ENCODE peak calls at places on chromosomes 13 and 19, in eight cellular contexts. One of them, this sample, is unnamed.

GRCh38 chr19:54186351-54186750 is 3.0 kb downstream of the MBOAT7 start:
- DNase-seq in fibroblast of lung: no peak
- DNase-seq in aorta: peak; percentile 35
- DNase-seq in AG04450: no peak
- DNase-seq in tibial nerve: no peak
- DNase-seq in trophoblast cell: no peak
- DNase-seq in SK-N-SH: no peak
- DNase-seq in adrenal gland: no peak
- DNase-seq in this sample: peak; percentile 6

GRCh38 chr19:21812448-21812847 is 23.5 kb downstream of the ZNF43 start:
- DNase-seq in fibroblast of lung: no peak
- DNase-seq in aorta: no peak
- DNase-seq in AG04450: no peak
- DNase-seq in tibial nerve: no peak
- DNase-seq in trophoblast cell: no peak
- DNase-seq in SK-N-SH: no peak
- DNase-seq in adrenal gland: no peak
- DNase-seq in this sample: no peak

GRCh38 chr13:70353096-70353495 is 244.8 kb upstream of the KLHL1 start:
- DNase-seq in fibroblast of lung: no peak
- DNase-seq in aorta: no peak
- DNase-seq in AG04450: no peak
- DNase-seq in tibial nerve: no peak
- DNase-seq in trophoblast cell: no peak
- DNase-seq in SK-N-SH: no peak
- DNase-seq in adrenal gland: no peak
- DNase-seq in this sample: no peak

GRCh38 chr13:111326621-111326965 is 6.2 kb downstream of the TEX29 start:
- DNase-seq in fibroblast of lung: no peak
- DNase-seq in aorta: no peak
- DNase-seq in AG04450: no peak
- DNase-seq in tibial nerve: no peak
- DNase-seq in trophoblast cell: no peak
- DNase-seq in SK-N-SH: no peak
- DNase-seq in adrenal gland: no peak
- DNase-seq in this sample: no peak

GRCh38 chr13:31050486-31051400 is 111.0 kb downstream of the HSPH1 start:
- DNase-seq in fibroblast of lung: no peak
- DNase-seq in aorta: no peak
- DNase-seq in AG04450: no peak
- DNase-seq in tibial nerve: no peak
- DNase-seq in trophoblast cell: no peak
- DNase-seq in SK-N-SH: peak; percentile 38
- DNase-seq in adrenal gland: no peak
- DNase-seq in this sample: no peak

GRCh38 chr13:40120288-40120687 is 464.8 kb downstream of the COG6 start:
- DNase-seq in fibroblast of lung: peak; percentile 70
- DNase-seq in aorta: no peak
- DNase-seq in AG04450: no peak
- DNase-seq in tibial nerve: no peak
- DNase-seq in trophoblast cell: no peak
- DNase-seq in SK-N-SH: no peak
- DNase-seq in adrenal gland: no peak
- DNase-seq in this sample: no peak

GRCh38 chr13:100394005-100394695 is 194.4 kb downstream of the GGACT start:
- DNase-seq in fibroblast of lung: peak; percentile 89
- DNase-seq in aorta: no peak
- DNase-seq in AG04450: peak; percentile 61
- DNase-seq in tibial nerve: peak; percentile 8
- DNase-seq in trophoblast cell: no peak
- DNase-seq in SK-N-SH: peak; percentile 17
- DNase-seq in adrenal gland: no peak
- DNase-seq in this sample: no peak

GRCh38 chr13:20425819-20426219 is 99.8 kb downstream of the CRYL1 start:
- DNase-seq in fibroblast of lung: peak; percentile 20
- DNase-seq in aorta: no peak
- DNase-seq in AG04450: no peak
- DNase-seq in tibial nerve: no peak
- DNase-seq in trophoblast cell: peak; percentile 47
- DNase-seq in SK-N-SH: peak; percentile 39
- DNase-seq in adrenal gland: no peak
- DNase-seq in this sample: peak; percentile 52

GRCh38 chr13:23621316-23621645 is 51.1 kb downstream of the TNFRSF19 start:
- DNase-seq in fibroblast of lung: peak; percentile 95
- DNase-seq in aorta: no peak
- DNase-seq in AG04450: peak; percentile 55
- DNase-seq in tibial nerve: no peak
- DNase-seq in trophoblast cell: peak; percentile 40
- DNase-seq in SK-N-SH: no peak
- DNase-seq in adrenal gland: peak; percentile 52
- DNase-seq in this sample: no peak

GRCh38 chr13:111115841-111116500 is 861 bp downstream of the ARHGEF7 start:
- DNase-seq in fibroblast of lung: peak; percentile 47
- DNase-seq in aorta: peak; percentile 72
- DNase-seq in AG04450: peak; percentile 70
- DNase-seq in tibial nerve: peak; percentile 73
- DNase-seq in trophoblast cell: peak; percentile 71
- DNase-seq in SK-N-SH: peak; percentile 80
- DNase-seq in adrenal gland: peak; percentile 42
- DNase-seq in this sample: peak; percentile 82

GRCh38 chr19:48123907-48124675 is 13.5 kb upstream of the PLA2G4C start:
- DNase-seq in fibroblast of lung: peak; percentile 91
- DNase-seq in aorta: no peak
- DNase-seq in AG04450: peak; percentile 15
- DNase-seq in tibial nerve: no peak
- DNase-seq in trophoblast cell: no peak
- DNase-seq in SK-N-SH: no peak
- DNase-seq in adrenal gland: no peak
- DNase-seq in this sample: no peak

GRCh38 chr13:58994778-58995177 is 1169.0 kb downstream of the DIAPH3 start:
- DNase-seq in fibroblast of lung: peak; percentile 11
- DNase-seq in aorta: no peak
- DNase-seq in AG04450: no peak
- DNase-seq in tibial nerve: no peak
- DNase-seq in trophoblast cell: no peak
- DNase-seq in SK-N-SH: no peak
- DNase-seq in adrenal gland: no peak
- DNase-seq in this sample: no peak

GRCh38 chr13:95267662-95268369 is 33.4 kb downstream of the ABCC4 start:
- DNase-seq in fibroblast of lung: peak; percentile 91
- DNase-seq in aorta: no peak
- DNase-seq in AG04450: peak; percentile 94
- DNase-seq in tibial nerve: no peak
- DNase-seq in trophoblast cell: no peak
- DNase-seq in SK-N-SH: no peak
- DNase-seq in adrenal gland: no peak
- DNase-seq in this sample: no peak

GRCh38 chr13:54379461-54379860 is 1350.8 kb downstream of the OLFM4 start:
- DNase-seq in fibroblast of lung: no peak
- DNase-seq in aorta: no peak
- DNase-seq in AG04450: no peak
- DNase-seq in tibial nerve: no peak
- DNase-seq in trophoblast cell: no peak
- DNase-seq in SK-N-SH: no peak
- DNase-seq in adrenal gland: no peak
- DNase-seq in this sample: no peak

GRCh38 chr13:75258159-75258782 is 223.7 kb downstream of the TBC1D4 start:
- DNase-seq in fibroblast of lung: peak; percentile 41
- DNase-seq in aorta: no peak
- DNase-seq in AG04450: no peak
- DNase-seq in tibial nerve: no peak
- DNase-seq in trophoblast cell: no peak
- DNase-seq in SK-N-SH: peak; percentile 36
- DNase-seq in adrenal gland: no peak
- DNase-seq in this sample: peak; percentile 17

GRCh38 chr19:12574036-12574435 is 22.8 kb upstream of the ZNF564 start:
- DNase-seq in fibroblast of lung: no peak
- DNase-seq in aorta: no peak
- DNase-seq in AG04450: no peak
- DNase-seq in tibial nerve: no peak
- DNase-seq in trophoblast cell: no peak
- DNase-seq in SK-N-SH: no peak
- DNase-seq in adrenal gland: no peak
- DNase-seq in this sample: no peak

GRCh38 chr13:30037306-30037705 is 186.9 kb upstream of the UBL3 start:
- DNase-seq in fibroblast of lung: peak; percentile 23
- DNase-seq in aorta: no peak
- DNase-seq in AG04450: no peak
- DNase-seq in tibial nerve: no peak
- DNase-seq in trophoblast cell: no peak
- DNase-seq in SK-N-SH: peak; percentile 51
- DNase-seq in adrenal gland: no peak
- DNase-seq in this sample: peak; percentile 71

GRCh38 chr13:35500071-35500595 is 23.6 kb upstream of the MAB21L1 start:
- DNase-seq in fibroblast of lung: no peak
- DNase-seq in aorta: no peak
- DNase-seq in AG04450: no peak
- DNase-seq in tibial nerve: no peak
- DNase-seq in trophoblast cell: no peak
- DNase-seq in SK-N-SH: no peak
- DNase-seq in adrenal gland: no peak
- DNase-seq in this sample: no peak

GRCh38 chr19:48329167-48329891 is 4.0 kb downstream of the EMP3 start:
- DNase-seq in fibroblast of lung: peak; percentile 65
- DNase-seq in aorta: no peak
- DNase-seq in AG04450: no peak
- DNase-seq in tibial nerve: no peak
- DNase-seq in trophoblast cell: no peak
- DNase-seq in SK-N-SH: no peak
- DNase-seq in adrenal gland: peak; percentile 48
- DNase-seq in this sample: peak; percentile 75

GRCh38 chr13:23547000-23547590 is 23.1 kb upstream of the TNFRSF19 start:
- DNase-seq in fibroblast of lung: peak; percentile 51
- DNase-seq in aorta: peak; percentile 50
- DNase-seq in AG04450: no peak
- DNase-seq in tibial nerve: no peak
- DNase-seq in trophoblast cell: no peak
- DNase-seq in SK-N-SH: no peak
- DNase-seq in adrenal gland: peak; percentile 21
- DNase-seq in this sample: peak; percentile 74

GRCh38 chr19:55080915-55081772 is 5.5 kb downstream of the EPS8L1 start:
- DNase-seq in fibroblast of lung: peak; percentile 45
- DNase-seq in aorta: peak; percentile 89
- DNase-seq in AG04450: no peak
- DNase-seq in tibial nerve: peak; percentile 45
- DNase-seq in trophoblast cell: peak; percentile 84
- DNase-seq in SK-N-SH: peak; percentile 94
- DNase-seq in adrenal gland: peak; percentile 53
- DNase-seq in this sample: peak; percentile 98

GRCh38 chr19:870963-871401 is 11.5 kb downstream of the CFD start:
- DNase-seq in fibroblast of lung: peak; percentile 63
- DNase-seq in aorta: no peak
- DNase-seq in AG04450: no peak
- DNase-seq in tibial nerve: no peak
- DNase-seq in trophoblast cell: no peak
- DNase-seq in SK-N-SH: peak; percentile 93
- DNase-seq in adrenal gland: no peak
- DNase-seq in this sample: peak; percentile 71

GRCh38 chr19:38266981-38267597 is 2.7 kb downstream of the SPINT2 start:
- DNase-seq in fibroblast of lung: peak; percentile 73
- DNase-seq in aorta: no peak
- DNase-seq in AG04450: peak; percentile 29
- DNase-seq in tibial nerve: no peak
- DNase-seq in trophoblast cell: no peak
- DNase-seq in SK-N-SH: no peak
- DNase-seq in adrenal gland: no peak
- DNase-seq in this sample: no peak

GRCh38 chr19:41998246-41999020 is 4.4 kb upstream of the ATP1A3 start:
- DNase-seq in fibroblast of lung: peak; percentile 27
- DNase-seq in aorta: no peak
- DNase-seq in AG04450: no peak
- DNase-seq in tibial nerve: no peak
- DNase-seq in trophoblast cell: no peak
- DNase-seq in SK-N-SH: peak; percentile 89
- DNase-seq in adrenal gland: no peak
- DNase-seq in this sample: peak; percentile 95
- H3K27me3 ChIP-seq in fibroblast of lung: peaks cover 33% of the 10 kb centered on the region
- H3K27me3 ChIP-seq in aorta: no peaks in the 10 kb centered on the region
- H3K27me3 ChIP-seq in AG04450: peaks cover 56% of the 10 kb centered on the region
- H3K27me3 ChIP-seq in tibial nerve: peaks cover 85% of the 10 kb centered on the region
- H3K27me3 ChIP-seq in trophoblast cell: peaks cover 48% of the 10 kb centered on the region
- H3K27me3 ChIP-seq in SK-N-SH: peaks cover 54% of the 10 kb centered on the region
- H3K27me3 ChIP-seq in adrenal gland: peaks cover 63% of the 10 kb centered on the region
- H3K27me3 ChIP-seq in this sample: peaks cover 59% of the 10 kb centered on the region

GRCh38 chr19:18644144-18645034 is 7.6 kb downstream of the KLHL26 start:
- DNase-seq in fibroblast of lung: peak; percentile 49
- DNase-seq in aorta: no peak
- DNase-seq in AG04450: no peak
- DNase-seq in tibial nerve: peak; percentile 36
- DNase-seq in trophoblast cell: no peak
- DNase-seq in SK-N-SH: no peak
- DNase-seq in adrenal gland: no peak
- DNase-seq in this sample: peak; percentile 62
- H3K4me3 ChIP-seq in fibroblast of lung: no peak overlapping the region
- H3K4me3 ChIP-seq in aorta: no peak overlapping the region
- H3K4me3 ChIP-seq in AG04450: no peak overlapping the region
- H3K4me3 ChIP-seq in tibial nerve: peak overlapping the region; percentile 32
- H3K4me3 ChIP-seq in trophoblast cell: no peak overlapping the region
- H3K4me3 ChIP-seq in SK-N-SH: no peak overlapping the region
- H3K4me3 ChIP-seq in adrenal gland: no peak overlapping the region
- H3K4me3 ChIP-seq in this sample: no peak overlapping the region

GRCh38 chr13:91398413-91399188 is at the start of gene GPC5:
- DNase-seq in fibroblast of lung: peak; percentile 56
- DNase-seq in aorta: peak; percentile 71
- DNase-seq in AG04450: no peak
- DNase-seq in tibial nerve: peak; percentile 44
- DNase-seq in trophoblast cell: peak; percentile 50
- DNase-seq in SK-N-SH: peak; percentile 95
- DNase-seq in adrenal gland: peak; percentile 70
- DNase-seq in this sample: peak; percentile 91
- H3K27me3 ChIP-seq in fibroblast of lung: peaks cover 12% of the 10 kb centered on the region
- H3K27me3 ChIP-seq in aorta: no peaks in the 10 kb centered on the region
- H3K27me3 ChIP-seq in AG04450: peaks cover 20% of the 10 kb centered on the region
- H3K27me3 ChIP-seq in tibial nerve: peaks cover 57% of the 10 kb centered on the region
- H3K27me3 ChIP-seq in trophoblast cell: peaks cover 15% of the 10 kb centered on the region
- H3K27me3 ChIP-seq in SK-N-SH: peaks cover 20% of the 10 kb centered on the region
- H3K27me3 ChIP-seq in adrenal gland: peaks cover 46% of the 10 kb centered on the region
- H3K27me3 ChIP-seq in this sample: peaks cover 35% of the 10 kb centered on the region

DNA sequence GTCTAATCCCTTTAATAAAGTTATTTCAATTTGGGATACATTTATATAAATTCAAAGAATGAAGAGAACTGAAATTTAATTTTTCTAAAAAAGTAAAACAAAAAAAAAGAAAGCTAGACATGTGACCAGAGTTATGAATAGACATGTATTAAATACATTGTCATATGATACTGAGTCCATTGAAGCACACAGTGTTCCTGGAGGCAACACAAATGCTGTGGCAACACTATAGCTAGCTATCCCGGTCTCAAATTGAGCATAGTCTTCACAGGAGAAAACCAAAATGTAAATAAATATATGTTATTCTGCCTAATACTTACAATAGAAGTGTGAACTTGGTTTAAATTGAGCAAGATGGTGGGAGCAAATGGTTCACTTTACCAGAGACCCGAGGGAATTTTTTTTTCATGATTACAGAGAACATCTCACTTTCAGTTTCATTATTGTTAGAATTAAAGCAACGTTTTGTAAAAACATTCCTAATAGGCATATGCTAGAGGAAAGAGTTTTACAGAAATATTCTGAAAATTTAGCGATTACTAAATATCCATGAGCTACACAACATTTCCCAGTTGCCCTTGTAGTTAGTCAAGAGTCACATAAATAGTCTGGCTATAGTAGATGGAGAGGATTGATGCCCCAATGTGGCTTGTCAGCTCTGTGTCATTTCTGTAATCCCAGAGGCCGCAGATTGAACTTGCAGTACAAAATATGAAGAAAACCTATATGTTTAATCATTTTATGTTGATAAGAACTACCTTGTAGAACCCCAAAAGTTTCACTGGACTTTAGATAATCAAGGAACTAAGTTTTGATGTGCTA is 775.7 kb upstream of the SPRY2 start:
- DNase-seq in fibroblast of lung: no peak
- DNase-seq in aorta: no peak
- DNase-seq in AG04450: no peak
- DNase-seq in tibial nerve: no peak
- DNase-seq in trophoblast cell: no peak
- DNase-seq in SK-N-SH: no peak
- DNase-seq in adrenal gland: no peak
- DNase-seq in this sample: no peak
- H3K4me3 ChIP-seq in fibroblast of lung: no peak overlapping the region
- H3K4me3 ChIP-seq in aorta: no peak overlapping the region
- H3K4me3 ChIP-seq in AG04450: no peak overlapping the region
- H3K4me3 ChIP-seq in tibial nerve: no peak overlapping the region
- H3K4me3 ChIP-seq in trophoblast cell: no peak overlapping the region
- H3K4me3 ChIP-seq in SK-N-SH: peak overlapping the region; percentile 36
- H3K4me3 ChIP-seq in adrenal gland: no peak overlapping the region
- H3K4me3 ChIP-seq in this sample: no peak overlapping the region